ENCODE peak calls at places on chromosomes 1 and 21, in nine cellular contexts. F is NAMALWA; W is tibial nerve; J is stimulated activated CD8-positive, alpha-beta memory T cell treated with anti-CD3 and anti-CD28 coated beads, Interleukin-4, amount 100 ng/mL, for 1 hour; Z is activated T-helper 1 cell treated with anti-CD3 and anti-CD28 coated beads, Interleukin-12 subunit alpha, Interleukin-12 subunit beta, Interleukin-2, Interleukin-4 antibody, amounts not matched to agents 30 ng/mL and 10 ng/mL and 1 ng/mL, durations not matched to agents 14 hours and 24 hours and 36 hours; N is neural crest cell; H is EL; G is skeletal muscle cell; Y is AG04450. Q is an unnamed sample.

GRCh38 chr1:20355828-20356735 is 65.4 kb downstream of the VWA5B1 start:
- DNase-seq in F (no peak), W (no peak), J (no peak), Z (no peak), N (no peak), H (no peak), G (no peak), Y (no peak), Q (no peak)

GRCh38 chr1:203871114-203871875 is 9.9 kb downstream of the SNRPE start:
- DNase-seq in F (peak; percentile 78), W (no peak), J (no peak), Z (no peak), N (peak; percentile 45), H (peak; percentile 69), G (peak; percentile 36), Y (peak; percentile 62), Q (peak; percentile 60)

GRCh38 chr1:221620437-221621384 is 121.2 kb downstream of the DUSP10 start:
- DNase-seq in F (no peak), W (no peak), J (no peak), Z (no peak), N (no peak), H (peak; percentile 59), G (peak; percentile 51), Y (no peak), Q (no peak)

GRCh38 chr1:172662464-172663109 is 3.7 kb downstream of the FASLG start:
- DNase-seq in F (peak; percentile 69), W (no peak), J (peak; percentile 70), Z (peak; percentile 79), N (no peak), H (peak; percentile 87), G (peak; percentile 80), Y (peak; percentile 26), Q (peak; percentile 7)

GRCh38 chr1:24004132-24004531 is 24.0 kb upstream of the SRSF10 start:
- DNase-seq in F (no peak), W (no peak), J (no peak), Z (no peak), N (no peak), H (no peak), G (no peak), Y (no peak), Q (no peak)

GRCh38 chr1:204568576-204569206 is 52.5 kb downstream of the MDM4 start:
- DNase-seq in F (no peak), W (no peak), J (no peak), Z (no peak), N (no peak), H (no peak), G (no peak), Y (no peak), Q (no peak)

GRCh38 chr1:175126347-175126746 is 58.7 kb downstream of the TNN start:
- DNase-seq in F (no peak), W (no peak), J (no peak), Z (no peak), N (no peak), H (no peak), G (no peak), Y (no peak), Q (no peak)

GRCh38 chr1:45103534-45103933 is 91.5 kb downstream of the UROD start:
- DNase-seq in F (no peak), W (no peak), J (no peak), Z (no peak), N (no peak), H (no peak), G (no peak), Y (no peak), Q (no peak)

GRCh38 chr1:44283524-44284173 is 70.4 kb downstream of the DMAP1 start:
- DNase-seq in F (no peak), W (no peak), J (no peak), Z (no peak), N (no peak), H (no peak), G (no peak), Y (no peak), Q (no peak)

GRCh38 chr1:214989341-214989740 is 93.2 kb upstream of the KCNK2 start:
- DNase-seq in F (no peak), W (no peak), J (no peak), Z (no peak), N (no peak), H (peak; percentile 68), G (peak; percentile 69), Y (no peak), Q (no peak)

GRCh38 chr1:153973071-153973470 is 4.4 kb downstream of the JTB start:
- DNase-seq in F (no peak), W (no peak), J (no peak), Z (no peak), N (no peak), H (no peak), G (no peak), Y (no peak), Q (no peak)

GRCh38 chr1:185819798-185820197 is 85.6 kb downstream of the HMCN1 start:
- DNase-seq in F (no peak), W (no peak), J (no peak), Z (no peak), N (no peak), H (no peak), G (no peak), Y (no peak), Q (no peak)

GRCh38 chr1:21324368-21325137 is 34.3 kb upstream of the ECE1 start:
- DNase-seq in F (no peak), W (peak; percentile 54), J (no peak), Z (peak; percentile 40), N (no peak), H (peak; percentile 95), G (peak; percentile 91), Y (no peak), Q (peak; percentile 82)

GRCh38 chr1:23118407-23118806 is 50.2 kb downstream of the LUZP1 start:
- DNase-seq in F (no peak), W (no peak), J (no peak), Z (no peak), N (no peak), H (no peak), G (no peak), Y (no peak), Q (no peak)

GRCh38 chr1:227086636-227087035 is 146.5 kb downstream of the COQ8A start:
- DNase-seq in F (no peak), W (no peak), J (no peak), Z (no peak), N (no peak), H (no peak), G (no peak), Y (no peak), Q (no peak)

GRCh38 chr1:11692899-11693590 is 1.5 kb downstream of the DRAXIN start:
- DNase-seq in F (no peak), W (no peak), J (no peak), Z (no peak), N (no peak), H (peak; percentile 90), G (peak; percentile 37), Y (no peak), Q (no peak)

GRCh38 chr1:164796916-164797315 is 237.9 kb downstream of the PBX1 start:
- DNase-seq in F (no peak), W (no peak), J (no peak), Z (no peak), N (no peak), H (no peak), G (no peak), Y (no peak), Q (no peak)

GRCh38 chr1:183757061-183757460 is 47.9 kb upstream of the RGL1 start:
- DNase-seq in F (no peak), W (no peak), J (no peak), Z (no peak), N (no peak), H (peak; percentile 92), G (peak; percentile 58), Y (peak; percentile 42), Q (no peak)

GRCh38 chr1:35443768-35444518 is 113.3 kb downstream of the KIAA0319L start:
- DNase-seq in F (no peak), W (no peak), J (no peak), Z (no peak), N (no peak), H (no peak), G (no peak), Y (no peak), Q (no peak)

GRCh38 chr1:74689800-74690696 is 16.5 kb upstream of the ERICH3 start:
- DNase-seq in F (peak; percentile 77), W (no peak), J (no peak), Z (peak; percentile 5), N (peak; percentile 61), H (peak; percentile 56), G (peak; percentile 4), Y (peak; percentile 24), Q (peak; percentile 55)

GRCh38 chr1:201355471-201355870 is 22.0 kb downstream of the TNNT2 start:
- DNase-seq in F (no peak), W (no peak), J (no peak), Z (no peak), N (no peak), H (no peak), G (no peak), Y (no peak), Q (no peak)

GRCh38 chr1:180156201-180156600 is 1.5 kb downstream of the QSOX1 start:
- DNase-seq in F (no peak), W (no peak), J (no peak), Z (no peak), N (no peak), H (no peak), G (no peak), Y (no peak), Q (no peak)

GRCh38 chr1:47753808-47754207 is 243.4 kb downstream of the TRABD2B start:
- DNase-seq in F (no peak), W (no peak), J (no peak), Z (no peak), N (no peak), H (no peak), G (no peak), Y (no peak), Q (no peak)

GRCh38 chr1:158101455-158101854 is 79.2 kb upstream of the CD1D start:
- DNase-seq in F (no peak), W (no peak), J (no peak), Z (no peak), N (no peak), H (no peak), G (no peak), Y (no peak), Q (no peak)

GRCh38 chr21:37338671-37339526 is 27.7 kb upstream of the DYRK1A start:
- DNase-seq in F (no peak), W (no peak), J (no peak), Z (no peak), N (no peak), H (peak; percentile 100), G (peak; percentile 78), Y (peak; percentile 70), Q (no peak)

GRCh38 chr1:160544647-160545046 is 21.6 kb upstream of the SLAMF6 start:
- DNase-seq in F (peak; percentile 75), W (no peak), J (no peak), Z (no peak), N (no peak), H (peak; percentile 17), G (no peak), Y (no peak), Q (no peak)

GRCh38 chr1:87236585-87236984 is 92.1 kb upstream of the LMO4 start:
- DNase-seq in F (no peak), W (no peak), J (no peak), Z (no peak), N (no peak), H (peak; percentile 11), G (no peak), Y (no peak), Q (no peak)

GRCh38 chr1:18282851-18283600 is 175.4 kb downstream of the IGSF21 start:
- DNase-seq in F (no peak), W (no peak), J (no peak), Z (no peak), N (no peak), H (no peak), G (no peak), Y (no peak), Q (no peak)

GRCh38 chr1:81982523-81982922 is 181.8 kb downstream of the ADGRL2 start:
- DNase-seq in F (no peak), W (no peak), J (no peak), Z (no peak), N (no peak), H (no peak), G (no peak), Y (no peak), Q (no peak)

GRCh38 chr1:234072793-234073192 is 168.3 kb downstream of the SLC35F3 start:
- DNase-seq in F (no peak), W (no peak), J (no peak), Z (no peak), N (no peak), H (no peak), G (no peak), Y (no peak), Q (no peak)

GRCh38 chr21:38720074-38720473 is 85.7 kb upstream of the ETS2 start:
- DNase-seq in F (no peak), W (no peak), J (no peak), Z (no peak), N (no peak), H (no peak), G (no peak), Y (no peak), Q (no peak)